ENCODE peak calls at places on chromosome 2, in eight cellular contexts. S is GM12878, I is body of pancreas, E is neural progenitor cell, Y is HL-60, T is HCT116, X is breast epithelium, P is K562. J is an unnamed sample.

GRCh38 chr2:33785201-33786106 is 186.4 kb upstream of the FAM98A start:
- DNase-seq in T (no peak), E (no peak), I (no peak), Y (no peak), X (no peak), P (no peak), S (peak), J (no peak)

GRCh38 chr2:190802133-190802532 is 78.5 kb upstream of the GLS start:
- DNase-seq in P (peak), I (no peak), T (no peak), E (peak), Y (no peak), X (no peak), S (no peak), J (no peak)

GRCh38 chr2:55916473-55917049 is 7.0 kb downstream of the EFEMP1 start:
- DNase-seq in S (no peak), P (no peak), T (no peak), X (no peak), E (no peak), I (no peak), Y (no peak), J (no peak)

GRCh38 chr2:189574793-189575475 is 5.7 kb downstream of the SLC40A1 start:
- DNase-seq in Y (no peak), S (no peak), T (no peak), I (no peak), P (no peak), E (no peak), X (no peak), J (no peak)

GRCh38 chr2:219752731-219753130 is 125.3 kb downstream of the SLC4A3 start:
- DNase-seq in P (no peak), E (no peak), X (no peak), S (no peak), T (no peak), Y (no peak), I (no peak), J (no peak)

GRCh38 chr2:216696751-216697560 is 1.6 kb upstream of the IGFBP5 start:
- DNase-seq in P (peak), I (no peak), S (no peak), T (peak), Y (no peak), E (peak), X (no peak), J (no peak)

GRCh38 chr2:196249860-196250259 is 78.5 kb upstream of the STK17B start:
- DNase-seq in S (no peak), I (no peak), Y (peak), X (no peak), P (peak), T (no peak), E (no peak), J (no peak)

GRCh38 chr2:106159867-106160785 is 34.0 kb downstream of the UXS1 start:
- DNase-seq in T (no peak), Y (no peak), I (no peak), S (no peak), P (no peak), X (no peak), E (no peak), J (no peak)

GRCh38 chr2:157565550-157565949 is 63.1 kb downstream of the ACVR1C start:
- DNase-seq in P (no peak), E (no peak), I (no peak), Y (no peak), T (no peak), X (no peak), S (no peak), J (no peak)

GRCh38 chr2:101969723-101970122 is 22.0 kb upstream of the IL1R2 start:
- DNase-seq in S (no peak), P (no peak), T (no peak), X (no peak), I (no peak), Y (no peak), E (no peak), J (no peak)

GRCh38 chr2:120854766-120855530 is 119.3 kb downstream of the GLI2 start:
- DNase-seq in I (no peak), E (no peak), P (no peak), X (no peak), T (no peak), Y (no peak), S (no peak), J (no peak)

GRCh38 chr2:145906356-145906755 is 1386.4 kb upstream of the ZEB2 start:
- DNase-seq in I (peak), Y (no peak), E (no peak), T (peak), S (no peak), X (no peak), P (peak), J (no peak)

GRCh38 chr2:239256297-239256696 is 144.5 kb downstream of the HDAC4 start:
- DNase-seq in S (no peak), Y (no peak), I (no peak), E (no peak), X (no peak), T (no peak), P (no peak), J (peak)

GRCh38 chr2:70426341-70426740 is 124.5 kb upstream of the FAM136A start:
- DNase-seq in Y (no peak), E (no peak), S (no peak), I (no peak), P (no peak), T (no peak), X (no peak), J (no peak)

GRCh38 chr2:39379643-39380524 is 57.2 kb downstream of the MAP4K3 start:
- DNase-seq in E (peak), P (peak), Y (peak), T (peak), I (no peak), X (no peak), S (peak), J (no peak)

GRCh38 chr2:179343945-179344279 is 79.3 kb upstream of the SESTD1 start:
- DNase-seq in E (no peak), T (no peak), P (no peak), I (no peak), Y (no peak), S (no peak), X (no peak), J (no peak)

GRCh38 chr2:63081404-63081803 is 30.8 kb downstream of the OTX1 start:
- DNase-seq in X (no peak), S (no peak), I (no peak), P (no peak), Y (no peak), E (no peak), T (no peak), J (no peak)

GRCh38 chr2:220962556-220962955 is 609.5 kb downstream of the EPHA4 start:
- DNase-seq in I (no peak), Y (no peak), X (no peak), T (no peak), S (no peak), E (no peak), P (no peak), J (no peak)

GRCh38 chr2:3483227-3483985 is 35.9 kb downstream of the ADI1 start:
- DNase-seq in P (no peak), T (no peak), S (no peak), Y (no peak), I (peak), E (peak), X (peak), J (no peak)

GRCh38 chr2:131039101-131039440 is 54.2 kb downstream of the FAM168B start:
- DNase-seq in X (no peak), E (no peak), T (no peak), Y (no peak), S (no peak), I (no peak), P (no peak), J (no peak)

GRCh38 chr2:114118088-114118487 is 228.2 kb downstream of the ACTR3 start:
- DNase-seq in P (no peak), E (no peak), Y (no peak), X (no peak), S (no peak), I (no peak), T (no peak), J (no peak)

GRCh38 chr2:114108819-114109416 is 219.0 kb downstream of the ACTR3 start:
- DNase-seq in X (no peak), I (no peak), Y (no peak), T (no peak), E (peak), S (no peak), P (no peak), J (no peak)

GRCh38 chr2:114111329-114111728 is 221.4 kb downstream of the ACTR3 start:
- DNase-seq in P (no peak), Y (no peak), E (no peak), S (no peak), I (no peak), T (no peak), X (no peak), J (no peak)

GRCh38 chr2:114113527-114113926 is 223.6 kb downstream of the ACTR3 start:
- DNase-seq in T (no peak), X (no peak), S (no peak), I (no peak), E (peak), P (no peak), Y (no peak), J (no peak)
- TF ChIP-seq CTCF in T (no peak), X (no peak), S (no peak), I (no peak), E (no peak), P (no peak), Y (no peak), J (no peak)

GRCh38 chr2:166088634-166089033 is 39.2 kb downstream of the SCN1A start:
- DNase-seq in X (no peak), P (no peak), I (no peak), Y (no peak), T (no peak), S (no peak), E (no peak), J (no peak)
- H3K27ac ChIP-seq in X (no peak), P (no peak), I (no peak), Y (no peak), T (no peak), S (no peak), E (no peak), J (no peak)

GRCh38 chr2:27154481-27154880 is 5.7 kb downstream of the TCF23 start:
- DNase-seq in E (no peak), P (no peak), Y (no peak), X (no peak), T (no peak), S (no peak), I (no peak), J (no peak)
- H3K4me3 ChIP-seq in E (no peak), P (no peak), Y (no peak), X (no peak), T (no peak), S (no peak), I (no peak), J (no peak)

GRCh38 chr2:147855977-147856376 is 11.1 kb downstream of the ACVR2A start:
- DNase-seq in P (no peak), I (no peak), Y (no peak), X (no peak), E (no peak), T (no peak), S (no peak), J (no peak)
- TF ChIP-seq CTCF in P (no peak), I (peak), Y (no peak), X (no peak), E (no peak), T (no peak), S (no peak), J (no peak)

DNA sequence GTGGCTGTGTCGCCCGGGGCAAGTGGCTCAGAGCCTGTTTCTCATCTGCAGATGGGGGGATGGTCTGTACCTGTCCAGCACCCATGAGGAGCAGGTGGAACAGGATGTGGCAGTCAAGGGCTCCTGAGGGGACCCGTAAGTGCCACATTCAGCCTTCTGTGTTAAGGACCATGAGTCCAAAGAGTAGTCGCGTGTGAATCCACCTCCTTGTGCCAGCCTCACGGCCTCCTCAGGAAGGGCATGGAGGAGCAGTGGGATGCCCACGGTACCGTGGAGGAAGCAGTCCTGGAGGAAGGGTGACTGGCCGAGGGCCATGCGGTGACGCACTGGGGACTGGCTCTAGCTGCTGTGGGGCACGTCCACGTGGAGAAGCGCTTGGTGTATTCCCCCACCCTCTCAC is 61.1 kb downstream of the ODC1 start:
- DNase-seq in X (no peak), E (no peak), Y (no peak), T (no peak), P (no peak), I (no peak), S (no peak), J (no peak)
- H3K27ac ChIP-seq in X (no peak), E (no peak), Y (no peak), T (no peak), P (no peak), I (no peak), S (no peak), J (no peak)

J was measured in coronary artery.